ENCODE peak calls at places on chromosomes 12 and 14, in four cellular contexts. One of them, this sample, is unnamed. For H3K36me3, the result is how much of the 10 kb centered on the place peaks cover.

GRCh38 chr12:45575823-45576448 is 153.6 kb upstream of the ARID2 start:
- DNase-seq in lower lobe of right lung: no peak
- DNase-seq in right atrium auricular region: no peak
- DNase-seq in kidney: no peak
- DNase-seq in this sample: no peak

GRCh38 chr12:67147447-67147846 is 121.7 kb upstream of the CAND1 start:
- DNase-seq in lower lobe of right lung: no peak
- DNase-seq in right atrium auricular region: no peak
- DNase-seq in kidney: no peak
- DNase-seq in this sample: no peak

GRCh38 chr12:66500841-66501240 is 178.0 kb downstream of the GRIP1 start:
- DNase-seq in lower lobe of right lung: no peak
- DNase-seq in right atrium auricular region: no peak
- DNase-seq in kidney: no peak
- DNase-seq in this sample: no peak

GRCh38 chr12:46483572-46484395 is 111.2 kb upstream of the SLC38A2 start:
- DNase-seq in lower lobe of right lung: no peak
- DNase-seq in right atrium auricular region: no peak
- DNase-seq in kidney: no peak
- DNase-seq in this sample: no peak

GRCh38 chr12:2013527-2014223 is 9.4 kb upstream of the DCP1B start:
- DNase-seq in lower lobe of right lung: no peak
- DNase-seq in right atrium auricular region: no peak
- DNase-seq in kidney: peak
- DNase-seq in this sample: no peak

GRCh38 chr12:105219261-105220018 is 16.5 kb downstream of the APPL2 start:
- DNase-seq in lower lobe of right lung: no peak
- DNase-seq in right atrium auricular region: no peak
- DNase-seq in kidney: no peak
- DNase-seq in this sample: no peak

GRCh38 chr14:91402278-91403068 is 15.1 kb downstream of the CCDC88C start:
- DNase-seq in lower lobe of right lung: peak
- DNase-seq in right atrium auricular region: no peak
- DNase-seq in kidney: no peak
- DNase-seq in this sample: no peak

GRCh38 chr12:132866251-132866828 is 21.1 kb downstream of the CHFR start:
- DNase-seq in lower lobe of right lung: no peak
- DNase-seq in right atrium auricular region: no peak
- DNase-seq in kidney: no peak
- DNase-seq in this sample: no peak

GRCh38 chr12:51389302-51389999 is 1.8 kb downstream of the GALNT6 start:
- DNase-seq in lower lobe of right lung: no peak
- DNase-seq in right atrium auricular region: no peak
- DNase-seq in kidney: no peak
- DNase-seq in this sample: no peak

GRCh38 chr12:13288937-13289643 is 92.6 kb downstream of the EMP1 start:
- DNase-seq in lower lobe of right lung: no peak
- DNase-seq in right atrium auricular region: no peak
- DNase-seq in kidney: no peak
- DNase-seq in this sample: peak

GRCh38 chr12:97716356-97716755 is 253.8 kb downstream of the RMST start:
- DNase-seq in lower lobe of right lung: no peak
- DNase-seq in right atrium auricular region: no peak
- DNase-seq in kidney: no peak
- DNase-seq in this sample: peak

GRCh38 chr12:116177017-116177416 is 100.5 kb downstream of the MED13L start:
- DNase-seq in lower lobe of right lung: no peak
- DNase-seq in right atrium auricular region: no peak
- DNase-seq in kidney: no peak
- DNase-seq in this sample: no peak

GRCh38 chr12:196436-196835 is 17.5 kb downstream of the SLC6A12 start:
- DNase-seq in lower lobe of right lung: no peak
- DNase-seq in right atrium auricular region: no peak
- DNase-seq in kidney: no peak
- DNase-seq in this sample: no peak

GRCh38 chr12:123808167-123808566 is 46.1 kb downstream of the DNAH10 start:
- DNase-seq in lower lobe of right lung: no peak
- DNase-seq in right atrium auricular region: no peak
- DNase-seq in kidney: no peak
- DNase-seq in this sample: peak

GRCh38 chr12:107929436-107929835 is 154.9 kb downstream of the ASCL4 start:
- DNase-seq in lower lobe of right lung: no peak
- DNase-seq in right atrium auricular region: no peak
- DNase-seq in kidney: no peak
- DNase-seq in this sample: no peak

GRCh38 chr12:32226768-32227167 is 120.1 kb downstream of the BICD1 start:
- DNase-seq in lower lobe of right lung: no peak
- DNase-seq in right atrium auricular region: no peak
- DNase-seq in kidney: no peak
- DNase-seq in this sample: no peak

GRCh38 chr12:75784591-75784990 is 247.0 kb downstream of the PHLDA1 start:
- DNase-seq in lower lobe of right lung: no peak
- DNase-seq in right atrium auricular region: no peak
- DNase-seq in kidney: no peak
- DNase-seq in this sample: peak

GRCh38 chr12:1357171-1357570 is 237.2 kb downstream of the FBXL14 start:
- DNase-seq in lower lobe of right lung: no peak
- DNase-seq in right atrium auricular region: no peak
- DNase-seq in kidney: no peak
- DNase-seq in this sample: peak

GRCh38 chr12:9636150-9636549 is 28.4 kb upstream of the KLRB1 start:
- DNase-seq in lower lobe of right lung: no peak
- DNase-seq in right atrium auricular region: no peak
- DNase-seq in kidney: no peak
- DNase-seq in this sample: no peak

GRCh38 chr12:116303076-116303465 is 25.6 kb upstream of the MED13L start:
- DNase-seq in lower lobe of right lung: no peak
- DNase-seq in right atrium auricular region: no peak
- DNase-seq in kidney: no peak
- DNase-seq in this sample: no peak

GRCh38 chr12:110345176-110345651 is 58.3 kb downstream of the ANAPC7 start:
- DNase-seq in lower lobe of right lung: peak
- DNase-seq in right atrium auricular region: peak
- DNase-seq in kidney: peak
- DNase-seq in this sample: no peak

GRCh38 chr14:23665302-23666016 is 29.3 kb downstream of the DHRS2 start:
- DNase-seq in lower lobe of right lung: no peak
- DNase-seq in right atrium auricular region: no peak
- DNase-seq in kidney: no peak
- DNase-seq in this sample: no peak

GRCh38 chr14:101426466-101426865 is 134.8 kb upstream of the DIO3 start:
- DNase-seq in lower lobe of right lung: no peak
- DNase-seq in right atrium auricular region: no peak
- DNase-seq in kidney: no peak
- DNase-seq in this sample: no peak

GRCh38 chr12:124442772-124443445 is 124.5 kb downstream of the NCOR2 start:
- DNase-seq in lower lobe of right lung: no peak
- DNase-seq in right atrium auricular region: peak
- DNase-seq in kidney: peak
- DNase-seq in this sample: no peak

GRCh38 chr14:68518910-68519686 is 273.8 kb downstream of the ZFP36L1 start:
- DNase-seq in lower lobe of right lung: no peak
- DNase-seq in right atrium auricular region: peak
- DNase-seq in kidney: no peak
- DNase-seq in this sample: peak
- H3K27ac ChIP-seq in lower lobe of right lung: peak
- H3K27ac ChIP-seq in right atrium auricular region: no peak
- H3K27ac ChIP-seq in kidney: no peak
- H3K27ac ChIP-seq in this sample: peak

GRCh38 chr12:25242981-25243764 is 7.6 kb downstream of the KRAS start:
- DNase-seq in lower lobe of right lung: no peak
- DNase-seq in right atrium auricular region: no peak
- DNase-seq in kidney: no peak
- DNase-seq in this sample: no peak
- H3K36me3 ChIP-seq in lower lobe of right lung: under half
- H3K36me3 ChIP-seq in right atrium auricular region: under half
- H3K36me3 ChIP-seq in kidney: under half
- H3K36me3 ChIP-seq in this sample: under half

DNA sequence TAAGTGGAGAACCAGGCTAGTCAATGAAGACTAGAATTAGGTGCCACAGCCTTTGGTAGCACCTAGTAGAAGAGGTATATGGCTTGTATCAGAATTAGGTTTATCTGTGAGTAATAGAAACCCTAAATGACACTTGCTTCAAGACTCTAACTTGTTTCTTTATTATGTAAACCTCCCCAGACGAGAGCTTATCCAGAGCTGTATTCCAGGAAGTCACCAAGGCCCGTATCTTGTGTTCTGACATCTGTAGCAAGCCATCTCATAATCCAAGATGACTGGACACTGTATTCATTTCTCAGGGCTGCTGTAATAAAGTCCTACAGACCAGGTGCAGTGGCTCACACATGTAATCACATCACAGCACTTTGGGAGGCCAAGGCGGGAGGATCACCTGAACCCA is 56.7 kb upstream of the PPP1R12A start:
- DNase-seq in lower lobe of right lung: no peak
- DNase-seq in right atrium auricular region: no peak
- DNase-seq in kidney: no peak
- DNase-seq in this sample: no peak
- H3K27ac ChIP-seq in lower lobe of right lung: no peak
- H3K27ac ChIP-seq in right atrium auricular region: no peak
- H3K27ac ChIP-seq in kidney: no peak
- H3K27ac ChIP-seq in this sample: no peak

GRCh38 chr12:109185441-109185840 is 69.1 kb downstream of the ACACB start:
- DNase-seq in lower lobe of right lung: no peak
- DNase-seq in right atrium auricular region: no peak
- DNase-seq in kidney: no peak
- DNase-seq in this sample: no peak
- H3K36me3 ChIP-seq in lower lobe of right lung: half or more
- H3K36me3 ChIP-seq in right atrium auricular region: half or more
- H3K36me3 ChIP-seq in kidney: half or more
- H3K36me3 ChIP-seq in this sample: under half

DNA sequence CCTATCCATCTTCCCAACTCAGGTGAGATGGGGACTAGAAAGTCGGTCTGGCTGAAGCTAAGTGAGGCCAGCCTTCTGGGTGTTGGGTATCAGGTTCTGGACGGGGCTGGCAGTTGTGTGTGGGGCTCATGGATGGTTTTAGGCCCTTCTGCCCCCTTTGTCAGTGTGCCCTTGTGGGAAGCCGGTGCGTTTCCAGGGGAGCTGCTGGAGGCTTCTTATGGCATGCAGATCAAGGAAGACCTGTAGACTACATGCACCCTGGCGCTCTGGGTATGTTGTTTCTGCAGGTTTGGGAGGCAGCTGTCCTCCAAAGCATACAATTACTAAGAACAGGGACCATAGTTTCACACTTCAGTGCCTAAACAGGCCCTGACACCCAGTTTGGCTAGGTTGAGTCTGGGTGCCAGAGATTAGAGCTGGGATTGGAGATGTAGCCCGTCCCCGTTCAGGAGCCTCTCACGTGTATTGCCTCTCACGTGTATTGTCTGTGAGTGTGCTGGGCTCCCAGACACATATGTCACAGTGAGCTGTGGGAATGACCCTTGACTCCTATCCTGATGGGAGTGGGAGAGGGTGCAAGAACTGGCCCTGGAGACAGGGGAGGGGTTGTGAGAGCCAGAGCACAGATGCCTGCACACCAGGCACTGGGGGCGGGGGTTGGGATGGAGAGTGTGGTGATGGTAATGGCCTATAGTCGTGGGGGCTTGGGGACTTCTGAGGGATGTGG is 84.4 kb downstream of the SLC25A47 start:
- DNase-seq in lower lobe of right lung: no peak
- DNase-seq in right atrium auricular region: no peak
- DNase-seq in kidney: no peak
- DNase-seq in this sample: no peak
- H3K27ac ChIP-seq in lower lobe of right lung: no peak
- H3K27ac ChIP-seq in right atrium auricular region: no peak
- H3K27ac ChIP-seq in kidney: no peak
- H3K27ac ChIP-seq in this sample: no peak

GRCh38 chr14:102953100-102953499 is 30.6 kb downstream of the AMN start:
- DNase-seq in lower lobe of right lung: peak
- DNase-seq in right atrium auricular region: no peak
- DNase-seq in kidney: peak
- DNase-seq in this sample: no peak

GRCh38 chr14:102955636-102956035 is 33.2 kb downstream of the AMN start:
- DNase-seq in lower lobe of right lung: no peak
- DNase-seq in right atrium auricular region: no peak
- DNase-seq in kidney: no peak
- DNase-seq in this sample: no peak

GRCh38 chr14:102954081-102954789 is 31.8 kb downstream of the AMN start:
- DNase-seq in lower lobe of right lung: no peak
- DNase-seq in right atrium auricular region: no peak
- DNase-seq in kidney: peak
- DNase-seq in this sample: no peak

GRCh38 chr14:102958461-102958860 is 36.0 kb downstream of the AMN start:
- DNase-seq in lower lobe of right lung: no peak
- DNase-seq in right atrium auricular region: no peak
- DNase-seq in kidney: no peak
- DNase-seq in this sample: no peak

DNA sequence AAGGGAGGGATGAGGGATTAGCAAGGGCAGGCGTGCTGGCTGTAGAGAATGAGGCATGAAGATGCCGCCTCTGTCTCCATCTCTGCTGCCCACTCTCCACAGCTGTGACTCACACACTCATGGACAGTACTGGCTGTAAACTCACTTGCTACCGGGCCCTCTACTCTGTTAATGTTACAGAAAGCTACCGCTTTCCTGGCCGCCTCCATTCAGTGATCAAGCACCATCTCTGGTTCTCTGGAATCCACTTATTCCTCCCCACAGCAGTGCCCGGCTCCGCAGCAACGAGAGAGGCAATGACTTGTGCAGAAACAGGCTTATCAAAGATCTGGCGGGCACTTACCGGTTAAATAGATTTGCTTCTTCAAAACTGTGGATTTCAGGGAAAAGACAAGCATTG is 34.8 kb downstream of the AMN start:
- DNase-seq in lower lobe of right lung: no peak
- DNase-seq in right atrium auricular region: no peak
- DNase-seq in kidney: no peak
- DNase-seq in this sample: no peak
- H3K36me3 ChIP-seq in lower lobe of right lung: half or more
- H3K36me3 ChIP-seq in right atrium auricular region: half or more
- H3K36me3 ChIP-seq in kidney: half or more
- H3K36me3 ChIP-seq in this sample: half or more

GRCh38 chr12:26654623-26655022 is 178.4 kb downstream of the ITPR2 start:
- DNase-seq in lower lobe of right lung: no peak
- DNase-seq in right atrium auricular region: no peak
- DNase-seq in kidney: no peak
- DNase-seq in this sample: no peak
- H3K27ac ChIP-seq in lower lobe of right lung: no peak
- H3K27ac ChIP-seq in right atrium auricular region: no peak
- H3K27ac ChIP-seq in kidney: no peak
- H3K27ac ChIP-seq in this sample: no peak

GRCh38 chr12:39352470-39352869 is 90.5 kb downstream of the KIF21A start:
- DNase-seq in lower lobe of right lung: no peak
- DNase-seq in right atrium auricular region: no peak
- DNase-seq in kidney: no peak
- DNase-seq in this sample: no peak
- H3K36me3 ChIP-seq in lower lobe of right lung: under half
- H3K36me3 ChIP-seq in right atrium auricular region: under half
- H3K36me3 ChIP-seq in kidney: under half
- H3K36me3 ChIP-seq in this sample: under half

This sample was measured in SJCRH30.